ENCODE peak calls at places on chromosomes 4 and X, in five cellular contexts. K is ovary, D is HepG2, Z is tibial nerve, M is upper lobe of left lung. I is an unnamed sample.

GRCh38 chr4:100982345-100982744 is 365.0 kb downstream of the PPP3CA start:
- DNase-seq in K (no peak), D (no peak), Z (no peak), M (no peak), I (no peak)

GRCh38 chrX:14607446-14607845 is 78.1 kb downstream of the GLRA2 start:
- DNase-seq in K (no peak), D (no peak), Z (no peak), M (no peak), I (no peak)

GRCh38 chr4:94889523-94889922 is 131.8 kb downstream of the BMPR1B start:
- DNase-seq in K (no peak), D (no peak), Z (no peak), M (no peak), I (no peak)

GRCh38 chr4:106851686-106852085 is 184.4 kb downstream of the DKK2 start:
- DNase-seq in K (no peak), D (no peak), Z (no peak), M (no peak), I (no peak)

GRCh38 chr4:138981930-138982390 is 33.6 kb upstream of the NOCT start:
- DNase-seq in K (no peak), D (peak; percentile 35), Z (peak; percentile 64), M (no peak), I (peak; percentile 13)

GRCh38 chrX:10327651-10328050 is 170.9 kb downstream of the CLCN4 start:
- DNase-seq in K (no peak), D (peak; percentile 3), Z (no peak), M (no peak), I (no peak)

GRCh38 chr4:147542229-147542990 is 61.5 kb downstream of the EDNRA start:
- DNase-seq in K (no peak), D (no peak), Z (no peak), M (peak; percentile 18), I (no peak)

GRCh38 chrX:74422576-74423288 is 1.4 kb downstream of the SLC16A2 start:
- DNase-seq in K (peak; percentile 71), D (peak; percentile 4), Z (no peak), M (peak; percentile 88), I (peak; percentile 35)

GRCh38 chrX:131745942-131746489 is 202.1 kb downstream of the OR13H1 start:
- DNase-seq in K (no peak), D (no peak), Z (no peak), M (no peak), I (no peak)

GRCh38 chr4:187176261-187176910 is 452.7 kb upstream of the FAT1 start:
- DNase-seq in K (no peak), D (no peak), Z (no peak), M (peak; percentile 68), I (no peak)

GRCh38 chrX:104469771-104470170 is 96.2 kb upstream of the IL1RAPL2 start:
- DNase-seq in K (no peak), D (no peak), Z (no peak), M (no peak), I (no peak)

GRCh38 chr4:131644619-131645018 is 1504.5 kb upstream of the PCDH10 start:
- DNase-seq in K (no peak), D (peak; percentile 3), Z (no peak), M (no peak), I (no peak)

GRCh38 chr4:172393220-172393619 is 580.0 kb downstream of the GALNTL6 start:
- DNase-seq in K (no peak), D (no peak), Z (no peak), M (no peak), I (no peak)

GRCh38 chr4:43471950-43472349 is 579.4 kb downstream of the GRXCR1 start:
- DNase-seq in K (no peak), D (peak; percentile 30), Z (no peak), M (no peak), I (no peak)

GRCh38 chrX:96703379-96703778 is 18.7 kb downstream of the DIAPH2 start:
- DNase-seq in K (no peak), D (no peak), Z (no peak), M (no peak), I (no peak)

GRCh38 chr4:3322059-3322550 is 29.3 kb downstream of the RGS12 start:
- DNase-seq in K (peak; percentile 36), D (no peak), Z (no peak), M (no peak), I (no peak)

GRCh38 chrX:50045808-50046207 is 123.4 kb downstream of the CLCN5 start:
- DNase-seq in K (no peak), D (no peak), Z (no peak), M (no peak), I (no peak)

GRCh38 chrX:97332963-97333362 is 449.3 kb downstream of the RPA4 start:
- DNase-seq in K (no peak), D (no peak), Z (no peak), M (no peak), I (no peak)

GRCh38 chrX:121579016-121579760 is 531.8 kb downstream of the GLUD2 start:
- DNase-seq in K (no peak), D (peak; percentile 7), Z (peak; percentile 4), M (no peak), I (peak; percentile 10)

GRCh38 chrX:136627381-136627780 is 20.6 kb upstream of the CD40LG start:
- DNase-seq in K (no peak), D (no peak), Z (no peak), M (no peak), I (no peak)

GRCh38 chr4:8315343-8316250 is 46.0 kb downstream of the HTRA3 start:
- DNase-seq in K (peak; percentile 73), D (peak; percentile 62), Z (peak; percentile 15), M (peak; percentile 78), I (peak; percentile 26)

GRCh38 chrX:119189586-119189985 is 46.5 kb upstream of the PGRMC1 start:
- DNase-seq in K (no peak), D (no peak), Z (peak; percentile 35), M (no peak), I (no peak)

GRCh38 chr4:3708103-3708510 is 58.1 kb upstream of the ADRA2C start:
- DNase-seq in K (peak; percentile 15), D (no peak), Z (no peak), M (peak; percentile 46), I (no peak)

GRCh38 chr4:145618210-145618911 is 824 bp upstream of the MMAA start:
- DNase-seq in K (peak; percentile 29), D (no peak), Z (peak; percentile 9), M (no peak), I (peak; percentile 22)

GRCh38 chr4:185086053-185086452 is 57.0 kb upstream of the SLC25A4 start:
- DNase-seq in K (no peak), D (no peak), Z (no peak), M (peak; percentile 75), I (no peak)

GRCh38 chrX:118530537-118530936 is 34.9 kb downstream of the DOCK11 start:
- DNase-seq in K (no peak), D (no peak), Z (no peak), M (no peak), I (no peak)

GRCh38 chr4:58808817-58809216 is 1698.6 kb upstream of the IGFBP7 start:
- DNase-seq in K (no peak), D (no peak), Z (no peak), M (no peak), I (no peak)

GRCh38 chrX:113545040-113545439 is 704.4 kb upstream of the AMOT start:
- DNase-seq in K (no peak), D (no peak), Z (no peak), M (no peak), I (no peak)

GRCh38 chrX:46929439-46930018 is 17.3 kb downstream of the JADE3 start:
- DNase-seq in K (no peak), D (no peak), Z (no peak), M (no peak), I (no peak)

GRCh38 chr4:82528074-82528473 is 33.7 kb downstream of the TMEM150C start:
- DNase-seq in K (no peak), D (no peak), Z (no peak), M (no peak), I (no peak)

GRCh38 chrX:63551856-63552255 is 200.7 kb upstream of the SPIN4 start:
- DNase-seq in K (no peak), D (no peak), Z (no peak), M (no peak), I (no peak)

GRCh38 chr4:160887668-160888067 is 1276.1 kb downstream of the FSTL5 start:
- DNase-seq in K (no peak), D (no peak), Z (no peak), M (no peak), I (no peak)

GRCh38 chrX:9581771-9582396 is 117.0 kb downstream of the TBL1X start:
- DNase-seq in K (no peak), D (no peak), Z (no peak), M (no peak), I (no peak)

GRCh38 chr4:189974056-189974455 is 33.4 kb downstream of the FRG1 start:
- DNase-seq in K (no peak), D (peak; percentile 15), Z (no peak), M (no peak), I (no peak)

GRCh38 chr4:75552452-75552851 is 3.4 kb upstream of the ODAPH start:
- DNase-seq in K (no peak), D (no peak), Z (no peak), M (no peak), I (no peak)

GRCh38 chr4:75557696-75558095 is 1.8 kb downstream of the ODAPH start:
- DNase-seq in K (no peak), D (no peak), Z (no peak), M (no peak), I (no peak)

DNA sequence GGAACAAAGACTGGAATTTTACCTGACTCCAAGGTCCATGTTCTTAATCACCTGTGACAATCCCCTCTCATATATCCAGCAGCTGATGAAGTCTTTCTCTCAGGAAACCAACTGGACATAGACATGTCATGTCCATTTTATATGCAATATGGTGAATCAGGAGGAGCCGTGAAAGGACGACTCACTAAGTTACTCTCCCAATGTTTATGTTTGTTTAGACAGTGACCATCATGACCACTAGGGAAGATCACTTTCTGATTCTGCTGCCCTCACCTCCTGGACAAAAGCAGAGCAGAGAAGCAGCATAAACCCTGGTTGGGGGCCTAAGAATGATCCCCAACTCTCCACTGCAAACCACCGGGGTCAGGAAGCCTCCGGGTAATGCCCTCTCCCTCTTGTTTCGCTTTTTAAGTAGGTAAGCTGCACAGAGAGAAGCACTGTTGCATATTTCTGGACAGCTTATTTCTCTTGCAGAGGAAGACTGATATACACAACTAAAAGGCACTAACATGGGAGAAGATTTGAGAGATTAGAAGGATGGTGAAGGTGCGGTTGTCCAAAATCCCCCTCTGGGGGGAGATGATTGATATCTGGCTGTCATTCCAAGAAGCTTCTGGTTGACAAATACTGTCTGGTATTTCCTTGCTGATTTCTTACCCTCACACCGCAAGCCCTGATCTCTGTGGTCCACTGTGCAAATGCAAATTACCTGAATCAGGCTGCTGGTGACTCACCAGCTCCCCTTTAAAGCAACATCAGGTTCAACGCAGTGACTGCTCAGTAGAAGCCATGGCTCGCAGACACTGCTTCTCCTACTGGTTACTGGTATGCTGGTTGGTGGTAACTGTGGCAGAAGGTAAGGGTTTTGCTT is at the start of gene ODAPH:
- DNase-seq in K (no peak), D (no peak), Z (no peak), M (no peak), I (peak; percentile 38)
- H3K4me3 ChIP-seq in K (no peak within 1 kb of the TSS), D (peak within 1 kb of the TSS; percentile 38), Z (no peak within 1 kb of the TSS), M (no peak within 1 kb of the TSS), I (no peak within 1 kb of the TSS)

GRCh38 chrX:124960454-124960853 is 359.2 kb upstream of the TEX13C start:
- DNase-seq in K (no peak), D (no peak), Z (no peak), M (no peak), I (no peak)
- TF ChIP-seq EP300 in K (no peak), D (no peak), Z (no peak), M (no peak), I (no peak)

GRCh38 chr4:924107-925096 is 7.7 kb downstream of the GAK start:
- DNase-seq in K (no peak), D (no peak), Z (no peak), M (no peak), I (peak; percentile 33)
- H3K4me1 ChIP-seq in K (no peaks in the 10 kb centered on the region), D (peaks cover 14% of the 10 kb centered on the region), Z (no peaks in the 10 kb centered on the region), M (peaks cover 70% of the 10 kb centered on the region), I (peaks cover 8% of the 10 kb centered on the region)

GRCh38 chrX:24154490-24155034 is 5.0 kb downstream of the ZFX start:
- DNase-seq in K (no peak), D (no peak), Z (no peak), M (no peak), I (no peak)
- H3K4me3 ChIP-seq in K (no peak overlapping the region), D (no peak overlapping the region), Z (no peak overlapping the region), M (no peak overlapping the region), I (no peak overlapping the region)

I was measured in transverse colon.